ENCODE peak calls at places on chromosome 20, in seven cellular contexts. B is SK-N-SH; M is endothelial cell; D is BJ; H is SK-N-MC; K is epithelial cell of esophagus; U is activated CD4-positive, alpha-beta memory T cell treated with anti-CD3 and anti-CD28 coated beads, Interleukin-2, amount 10 ng/mL, durations not matched to agents 7 days and 5 days. L is an unnamed sample.

GRCh38 chr20:7497985-7498384 is 442.3 kb downstream of the HAO1 start:
- DNase-seq in B (no peak), M (no peak), D (no peak), H (no peak), K (peak; percentile 96), U (no peak), L (no peak)

GRCh38 chr20:40090236-40090635 is 598.8 kb downstream of the MAFB start:
- DNase-seq in B (no peak), M (no peak), D (no peak), H (no peak), K (peak; percentile 69), U (no peak), L (no peak)

GRCh38 chr20:33209789-33210188 is 7.4 kb upstream of the BPIFA3 start:
- DNase-seq in B (no peak), M (peak; percentile 90), D (no peak), H (no peak), K (peak; percentile 67), U (peak; percentile 46), L (peak; percentile 87)

GRCh38 chr20:57397004-57397692 is 6.0 kb downstream of the RBM38 start:
- DNase-seq in B (no peak), M (no peak), D (no peak), H (no peak), K (no peak), U (no peak), L (peak; percentile 66)

GRCh38 chr20:30811896-30812671 is 445.4 kb upstream of the DEFB115 start:
- DNase-seq in B (peak; percentile 88), M (no peak), D (no peak), H (no peak), K (peak; percentile 61), U (no peak), L (peak; percentile 69)

GRCh38 chr20:38861071-38861401 is 55.5 kb downstream of the PPP1R16B start:
- DNase-seq in B (no peak), M (no peak), D (no peak), H (no peak), K (no peak), U (no peak), L (no peak)

GRCh38 chr20:8215516-8215915 is 83.5 kb downstream of the PLCB1 start:
- DNase-seq in B (no peak), M (no peak), D (no peak), H (no peak), K (no peak), U (no peak), L (no peak)

GRCh38 chr20:24402234-24402633 is 67.2 kb upstream of the SYNDIG1 start:
- DNase-seq in B (no peak), M (no peak), D (no peak), H (no peak), K (no peak), U (no peak), L (no peak)

GRCh38 chr20:17995967-17996819 is 27.4 kb downstream of the MGME1 start:
- DNase-seq in B (peak; percentile 75), M (peak; percentile 45), D (peak; percentile 19), H (no peak), K (peak; percentile 70), U (peak; percentile 48), L (peak; percentile 87)

GRCh38 chr20:22515264-22515663 is 69.1 kb downstream of the FOXA2 start:
- DNase-seq in B (no peak), M (no peak), D (no peak), H (no peak), K (no peak), U (no peak), L (no peak)

L was measured in activated CD4-positive, alpha-beta T cell treated with anti-CD3 and anti-CD28 coated beads, Interleukin-2, amount 10 ng/mL, durations not matched to agents 24 days and 14 days.